ENCODE peak calls at places on chromosomes 3 and 15, in seven cellular contexts. I is cardiac muscle cell, N is A549, X is fibroblast of lung, P is stomach, D is thoracic aorta, S is prostate gland. V is an unnamed sample.

GRCh38 chr3:15708882-15709677 is 88.7 kb downstream of the ANKRD28 start:
- DNase-seq in P (no peak), X (peak; percentile 25), S (no peak), I (no peak), D (no peak), N (no peak), V (no peak)

GRCh38 chr3:42905740-42906084 is 230 bp upstream of the ZNF662 start:
- DNase-seq in D (no peak), P (no peak), N (no peak), X (no peak), S (no peak), I (no peak), V (no peak)

GRCh38 chr3:158127250-158128219 is 17.6 kb downstream of the RSRC1 start:
- DNase-seq in I (no peak), S (no peak), D (no peak), X (peak; percentile 41), N (peak; percentile 53), P (no peak), V (no peak)

GRCh38 chr3:177934001-177934891 is 602.0 kb upstream of the KCNMB2 start:
- DNase-seq in S (no peak), N (peak; percentile 57), I (peak; percentile 5), P (no peak), X (peak; percentile 92), D (no peak), V (no peak)

GRCh38 chr15:43095243-43095642 is 10.6 kb downstream of the UBR1 start:
- DNase-seq in D (no peak), N (no peak), X (peak; percentile 87), P (no peak), S (no peak), I (no peak), V (no peak)

GRCh38 chr3:74978684-74979083 is 364.2 kb upstream of the CNTN3 start:
- DNase-seq in I (no peak), D (no peak), X (no peak), P (no peak), S (no peak), N (no peak), V (no peak)

GRCh38 chr15:65384895-65385867 is 7.4 kb upstream of the IGDCC3 start:
- DNase-seq in X (peak; percentile 68), N (peak; percentile 89), P (peak; percentile 89), D (peak; percentile 51), S (peak; percentile 81), I (peak; percentile 94), V (peak; percentile 80)

GRCh38 chr3:43346990-43347749 is 60.8 kb downstream of the SNRK start:
- DNase-seq in X (peak; percentile 29), S (no peak), D (no peak), P (no peak), N (no peak), I (no peak), V (peak; percentile 65)

GRCh38 chr3:130626021-130626420 is 109.0 kb downstream of the COL6A6 start:
- DNase-seq in P (no peak), I (no peak), N (no peak), X (peak; percentile 89), D (no peak), S (no peak), V (no peak)

GRCh38 chr3:37456270-37456708 is 281.9 kb upstream of the LRRFIP2 start:
- DNase-seq in D (peak; percentile 68), P (peak; percentile 52), I (peak; percentile 64), S (peak; percentile 35), N (no peak), X (no peak), V (peak; percentile 93)

GRCh38 chr3:20043398-20043797 is 3.2 kb downstream of the KAT2B start:
- DNase-seq in S (peak; percentile 57), N (no peak), X (peak; percentile 19), I (no peak), P (peak; percentile 93), D (peak; percentile 53), V (peak; percentile 96)

DNA sequence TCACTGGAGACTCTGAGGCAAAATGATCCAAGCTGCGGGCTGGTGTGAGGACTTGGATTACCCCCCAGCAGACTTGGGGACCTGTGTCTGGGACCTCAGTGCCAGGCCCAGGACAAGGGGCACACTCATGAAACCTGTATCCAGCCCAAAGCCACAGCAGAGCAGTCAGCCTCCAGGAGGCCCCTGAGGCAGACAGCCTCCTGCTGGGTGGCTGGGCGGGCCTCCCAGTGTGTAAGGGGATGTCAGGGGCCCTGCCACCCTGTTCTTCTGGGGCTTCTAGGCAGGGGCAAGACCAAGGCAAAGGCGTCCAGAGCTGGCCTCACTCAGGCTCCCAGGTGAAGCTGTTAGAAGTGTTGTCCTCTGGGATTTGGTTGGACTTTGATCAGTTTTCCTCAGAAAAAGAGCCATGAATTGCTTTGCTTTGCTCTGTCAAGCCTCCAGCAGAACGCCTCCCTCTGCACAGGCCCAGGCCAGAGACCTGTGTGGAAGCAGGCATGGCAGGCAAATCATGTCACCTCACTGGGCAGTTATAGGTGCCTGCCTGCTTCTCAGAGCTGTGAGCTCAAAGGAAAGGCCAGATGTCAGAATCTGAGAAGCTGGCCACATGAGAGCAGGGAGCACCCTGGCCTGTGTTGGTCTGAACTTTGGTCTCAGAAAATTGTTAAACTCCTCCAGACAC is 77.4 kb downstream of the SMAD6 start:
- DNase-seq in N (no peak), P (no peak), X (peak; percentile 31), D (no peak), S (no peak), I (no peak), V (peak; percentile 80)
- H3K27ac ChIP-seq in N (peak overlapping the region; percentile 94), P (peak overlapping the region; percentile 37), X (peak overlapping the region; percentile 70), D (peak overlapping the region; percentile 58), S (no peak overlapping the region), I (peak overlapping the region; percentile 74), V (peak overlapping the region; percentile 78)

GRCh38 chr3:105790534-105790933 is 78.3 kb downstream of the CBLB start:
- DNase-seq in I (no peak), N (no peak), S (no peak), X (no peak), P (no peak), D (no peak), V (no peak)
- H3K27ac ChIP-seq in I (no peak overlapping the region), N (peak overlapping the region; percentile 78), S (no peak overlapping the region), X (no peak overlapping the region), P (no peak overlapping the region), D (no peak overlapping the region), V (no peak overlapping the region)

GRCh38 chr15:92525758-92526245 is 129.8 kb downstream of the FAM174B start:
- DNase-seq in P (no peak), D (no peak), X (no peak), S (no peak), I (no peak), N (no peak), V (no peak)

GRCh38 chr15:92528736-92529135 is 126.8 kb downstream of the FAM174B start:
- DNase-seq in S (no peak), D (no peak), I (no peak), N (no peak), P (no peak), X (peak; percentile 38), V (no peak)

GRCh38 chr15:92523176-92523575 is 129.5 kb downstream of the ST8SIA2 start:
- DNase-seq in D (no peak), P (no peak), S (no peak), I (peak; percentile 28), N (no peak), X (no peak), V (no peak)

GRCh38 chr15:92524161-92524560 is 130.5 kb downstream of the ST8SIA2 start:
- DNase-seq in I (no peak), D (no peak), P (no peak), S (no peak), X (no peak), N (no peak), V (no peak)

GRCh38 chr15:92527197-92527596 is 128.4 kb downstream of the FAM174B start:
- DNase-seq in P (peak; percentile 77), N (no peak), I (no peak), D (no peak), S (peak; percentile 90), X (no peak), V (no peak)
- H3K27ac ChIP-seq in P (peak overlapping the region; percentile 54), N (no peak overlapping the region), I (no peak overlapping the region), D (no peak overlapping the region), S (peak overlapping the region; percentile 75), X (no peak overlapping the region), V (no peak overlapping the region)

DNA sequence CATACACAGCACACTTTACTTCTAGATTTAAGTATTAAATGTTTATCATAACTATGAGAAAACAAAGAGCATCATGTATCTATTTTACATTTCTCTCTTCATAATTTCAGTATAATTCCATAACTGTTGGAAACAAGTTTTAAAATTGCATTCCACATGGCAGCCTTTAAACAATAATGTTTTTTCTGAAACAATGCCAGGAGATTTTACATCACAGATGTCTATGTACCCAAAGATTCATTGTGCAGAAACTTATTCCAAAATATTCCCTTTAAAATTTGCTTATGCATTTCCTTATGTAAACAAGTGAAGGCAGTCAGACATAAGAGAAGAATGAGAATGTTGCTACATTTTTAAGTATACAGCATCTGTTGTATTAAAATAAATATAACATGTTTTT is 324.9 kb upstream of the COL8A1 start:
- DNase-seq in D (no peak), N (no peak), P (no peak), S (no peak), X (peak; percentile 34), I (no peak), V (no peak)
- H3K27ac ChIP-seq in D (no peak overlapping the region), N (no peak overlapping the region), P (no peak overlapping the region), S (no peak overlapping the region), X (no peak overlapping the region), I (no peak overlapping the region), V (no peak overlapping the region)

DNA sequence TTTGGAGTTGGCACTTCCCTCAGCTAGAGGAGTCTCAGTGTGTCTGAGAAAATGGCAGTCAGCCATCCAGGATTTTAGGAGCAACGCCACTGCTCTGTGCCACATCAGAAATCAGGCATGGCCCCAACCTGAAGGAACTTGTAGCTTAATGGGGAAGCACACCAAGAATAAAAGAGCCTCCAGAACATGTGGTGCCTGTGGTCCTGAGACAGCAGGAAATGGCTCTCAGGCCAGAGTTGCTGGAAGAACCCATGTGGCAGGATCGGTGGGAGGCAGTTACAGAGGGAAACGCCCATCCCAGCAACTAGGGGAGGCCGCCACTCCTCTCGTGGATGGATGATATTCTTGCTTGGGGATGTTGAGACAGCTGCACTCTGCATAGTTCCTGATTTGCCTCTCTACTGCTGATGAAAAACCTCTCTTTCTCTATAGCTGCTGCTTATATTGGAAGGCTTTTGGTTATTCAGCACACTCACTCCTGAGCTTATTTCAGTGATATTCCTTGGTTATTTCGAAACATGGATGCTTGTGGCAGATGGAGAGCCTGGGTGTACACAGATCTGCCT is 52.5 kb downstream of the KLHL25 start:
- DNase-seq in S (no peak), I (no peak), N (no peak), D (no peak), X (peak; percentile 39), P (no peak), V (no peak)
- H3K27ac ChIP-seq in S (no peak overlapping the region), I (no peak overlapping the region), N (no peak overlapping the region), D (peak overlapping the region; percentile 51), X (no peak overlapping the region), P (no peak overlapping the region), V (no peak overlapping the region)